ENCODE peak calls at places on chromosomes 3 and 15, in six cellular contexts. H, D, V, Y, C and G are unnamed samples.

GRCh38 chr15:101322016-101322695 is 27.1 kb upstream of the SNRPA1 start:
- DNase-seq in V (no peak), D (no peak), C (no peak), Y (no peak), H (no peak), G (no peak)

GRCh38 chr3:71581451-71581980 is 2.0 kb downstream of the FOXP1 start:
- DNase-seq in H (peak), C (peak), Y (peak), D (peak), V (peak), G (peak)

GRCh38 chr15:80497221-80497620 is 93.0 kb downstream of the ARNT2 start:
- DNase-seq in Y (no peak), H (no peak), D (no peak), C (no peak), V (no peak), G (no peak)

GRCh38 chr3:197591816-197592215 is 36.0 kb upstream of the BDH1 start:
- DNase-seq in D (no peak), H (no peak), V (no peak), C (no peak), Y (no peak), G (no peak)

GRCh38 chr15:65377105-65377975 is 462 bp downstream of the IGDCC3 start:
- DNase-seq in Y (peak), C (peak), H (peak), V (peak), D (peak), G (peak)

GRCh38 chr3:79564192-79564591 is 203.6 kb downstream of the ROBO1 start:
- DNase-seq in D (no peak), Y (no peak), H (no peak), V (no peak), C (no peak), G (no peak)

GRCh38 chr3:27195059-27195458 is 174.1 kb downstream of the NEK10 start:
- DNase-seq in H (no peak), C (peak), V (no peak), Y (peak), D (no peak), G (no peak)

GRCh38 chr3:46861996-46862688 is 1.1 kb downstream of the MYL3 start:
- DNase-seq in D (no peak), C (no peak), H (no peak), V (no peak), Y (no peak), G (no peak)

GRCh38 chr3:143895805-143896204 is 47.5 kb upstream of the SLC9A9 start:
- DNase-seq in D (no peak), Y (peak), V (no peak), C (no peak), H (no peak), G (no peak)

GRCh38 chr3:143901105-143901504 is 52.8 kb upstream of the SLC9A9 start:
- DNase-seq in D (no peak), C (peak), Y (peak), V (no peak), H (no peak), G (no peak)

GRCh38 chr3:143897558-143898305 is 49.5 kb upstream of the SLC9A9 start:
- DNase-seq in Y (peak), V (no peak), H (peak), D (peak), C (peak), G (peak)

DNA sequence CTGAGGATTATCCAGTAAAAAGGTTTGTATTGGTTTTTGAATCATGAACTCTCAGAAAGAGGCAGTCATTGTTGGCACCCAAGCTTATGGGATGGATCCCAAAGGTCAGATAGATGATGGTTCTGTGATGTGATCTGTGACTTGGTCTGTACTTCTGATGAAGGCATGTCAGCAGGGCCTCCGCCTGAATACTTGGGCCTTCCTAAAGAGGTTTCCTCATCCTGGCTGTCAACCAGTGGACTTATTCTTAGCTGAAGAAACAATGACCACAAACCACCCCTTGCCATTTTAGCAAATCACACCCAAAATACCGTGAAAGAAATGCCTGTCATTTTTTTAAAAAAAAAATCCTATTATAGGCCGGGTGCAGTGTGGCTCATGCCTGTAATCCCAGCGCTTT is 48.2 kb upstream of the SLC9A9 start:
- DNase-seq in V (no peak), Y (peak), H (no peak), D (no peak), C (peak), G (no peak)
- H2AFZ ChIP-seq in V (no peak), Y (no peak), H (no peak), D (no peak), C (no peak), G (no peak)

GRCh38 chr15:88803920-88804247 is 648 bp downstream of the ACAN start:
- DNase-seq in Y (no peak), C (no peak), V (no peak), D (no peak), H (peak), G (no peak)
- TF ChIP-seq EZH2 in Y (no peak), C (no peak), V (no peak), D (peak), H (peak), G (peak)

GRCh38 chr3:50474717-50475116 is 28.7 kb downstream of the CACNA2D2 start:
- DNase-seq in C (peak), D (no peak), H (no peak), V (no peak), Y (peak), G (no peak)
- H2AFZ ChIP-seq in C (no peak), D (no peak), H (no peak), V (no peak), Y (peak), G (no peak)

GRCh38 chr3:189288348-189289235 is 116.8 kb downstream of the TPRG1 start:
- DNase-seq in Y (no peak), V (no peak), C (no peak), H (no peak), D (no peak), G (no peak)
- TF ChIP-seq EZH2 in Y (no peak), V (no peak), C (no peak), H (no peak), D (no peak), G (no peak)